ENCODE peak calls at places on chromosomes 11 and 22, in ten cellular contexts. Y is BJ, V is BE2C, X is HFFc6, Q is fibroblast of mammary gland, K is neural crest cell, M is heart left ventricle, L is MCF 10A, H is uterus, N is tibial nerve. S is an unnamed sample.

GRCh38 chr11:131894615-131895544 is 524.5 kb downstream of the NTM start:
- DNase-seq in Y (no peak), V (no peak), X (no peak), Q (no peak), K (no peak), M (no peak), L (no peak), H (no peak), N (no peak), S (no peak)

GRCh38 chr22:44537016-44537936 is 39.2 kb upstream of the RTL6 start:
- DNase-seq in Y (no peak), V (no peak), X (no peak), Q (no peak), K (no peak), M (no peak), L (no peak), H (no peak), N (no peak), S (peak)

GRCh38 chr11:12161137-12161536 is 50.7 kb downstream of the MICAL2 start:
- DNase-seq in Y (no peak), V (no peak), X (no peak), Q (no peak), K (no peak), M (peak), L (no peak), H (no peak), N (no peak), S (no peak)

GRCh38 chr22:17412232-17412631 is 43.0 kb downstream of the CECR2 start:
- DNase-seq in Y (no peak), V (no peak), X (no peak), Q (no peak), K (no peak), M (peak), L (no peak), H (no peak), N (no peak), S (no peak)

GRCh38 chr22:18059991-18060390 is 17.8 kb upstream of the PEX26 start:
- DNase-seq in Y (no peak), V (no peak), X (no peak), Q (no peak), K (no peak), M (no peak), L (no peak), H (no peak), N (no peak), S (no peak)

GRCh38 chr22:37063436-37064420 is 12.2 kb downstream of the KCTD17 start:
- DNase-seq in Y (no peak), V (peak), X (no peak), Q (no peak), K (no peak), M (no peak), L (no peak), H (no peak), N (no peak), S (no peak)

GRCh38 chr11:120342226-120342625 is 6.0 kb downstream of the ARHGEF12 start:
- DNase-seq in Y (no peak), V (no peak), X (no peak), Q (no peak), K (no peak), M (no peak), L (no peak), H (no peak), N (no peak), S (no peak)

GRCh38 chr11:134224710-134225662 is 515 bp downstream of the VPS26B start:
- DNase-seq in Y (no peak), V (peak), X (peak), Q (no peak), K (peak), M (peak), L (peak), H (peak), N (peak), S (no peak)

GRCh38 chr11:128157423-128158298 is 429.7 kb downstream of the ETS1 start:
- DNase-seq in Y (peak), V (peak), X (peak), Q (peak), K (peak), M (no peak), L (peak), H (peak), N (no peak), S (no peak)

GRCh38 chr11:10683429-10683828 is 10.1 kb downstream of the IRAG1 start:
- DNase-seq in Y (no peak), V (no peak), X (no peak), Q (no peak), K (no peak), M (no peak), L (no peak), H (no peak), N (no peak), S (no peak)

GRCh38 chr11:10692716-10693115 is 839 bp downstream of the IRAG1 start:
- DNase-seq in Y (no peak), V (no peak), X (no peak), Q (no peak), K (no peak), M (no peak), L (no peak), H (no peak), N (no peak), S (no peak)

GRCh38 chr11:10693509-10694071 is at the start of gene IRAG1:
- DNase-seq in Y (no peak), V (peak), X (peak), Q (peak), K (no peak), M (peak), L (no peak), H (peak), N (peak), S (no peak)

DNA sequence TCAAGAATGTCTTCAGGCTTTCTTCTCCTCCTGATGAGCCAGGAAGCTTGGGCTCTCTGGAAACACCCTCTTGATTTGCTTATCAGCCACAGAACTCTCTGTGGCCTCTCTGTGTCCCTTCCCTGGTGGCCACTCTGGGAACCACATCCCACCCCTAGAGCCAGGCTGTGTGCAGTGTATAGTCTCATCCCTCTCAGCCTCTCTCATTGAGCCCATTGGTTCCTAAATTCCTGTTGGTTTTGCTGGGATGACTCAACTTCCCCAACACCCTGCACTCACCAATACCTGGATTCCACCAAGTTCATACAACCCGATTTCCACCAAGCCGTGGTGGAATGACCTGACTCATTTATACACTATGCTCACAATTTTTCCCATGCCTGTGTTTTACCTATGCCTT is 5.2 kb downstream of the IRAG1 start:
- DNase-seq in Y (no peak), V (no peak), X (no peak), Q (no peak), K (no peak), M (no peak), L (no peak), H (no peak), N (no peak), S (no peak)
- TF ChIP-seq CTCF in Y (peak), V (peak), X (peak), Q (peak), K (peak), M (no peak), L (peak), H (no peak), N (no peak), S (no peak)

GRCh38 chr11:25737071-25737675 is 594.8 kb upstream of the ANO3 start:
- DNase-seq in Y (no peak), V (no peak), X (no peak), Q (no peak), K (no peak), M (no peak), L (no peak), H (no peak), N (no peak), S (no peak)

GRCh38 chr11:25733777-25734176 is 598.2 kb upstream of the ANO3 start:
- DNase-seq in Y (no peak), V (no peak), X (no peak), Q (no peak), K (no peak), M (no peak), L (peak), H (no peak), N (no peak), S (no peak)

GRCh38 chr11:25734592-25735211 is 597.2 kb upstream of the ANO3 start:
- DNase-seq in Y (no peak), V (no peak), X (no peak), Q (peak), K (no peak), M (no peak), L (peak), H (no peak), N (no peak), S (no peak)
- TF ChIP-seq CTCF in Y (no peak), V (peak), X (peak), Q (peak), K (peak), M (no peak), L (peak), H (no peak), N (no peak), S (peak)

DNA sequence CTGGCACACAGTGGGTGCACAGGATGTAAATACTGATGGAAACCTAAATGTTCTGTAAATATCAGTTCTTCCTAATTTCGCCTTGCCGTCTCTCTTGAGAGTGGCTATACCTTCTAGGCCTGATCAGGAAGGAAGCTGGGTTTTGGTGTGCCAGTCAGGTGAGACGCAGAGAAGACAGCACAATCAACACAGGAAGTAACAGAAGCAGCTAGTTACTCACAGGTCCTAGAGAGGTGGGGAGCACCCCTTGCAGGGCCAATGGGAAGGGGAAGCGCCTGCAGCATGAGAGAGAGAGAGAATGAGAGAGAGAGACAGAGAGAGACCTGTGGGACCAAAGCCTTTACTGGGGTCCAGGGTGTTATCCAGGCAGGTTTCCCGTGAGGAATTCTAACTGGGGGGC is 80.8 kb downstream of the FBLN1 start:
- DNase-seq in Y (no peak), V (no peak), X (no peak), Q (no peak), K (no peak), M (no peak), L (no peak), H (no peak), N (no peak), S (no peak)
- TF ChIP-seq CTCF in Y (no peak), V (no peak), X (no peak), Q (no peak), K (no peak), M (no peak), L (no peak), H (no peak), N (no peak), S (no peak)

GRCh38 chr11:47004595-47005033 is 68.1 kb downstream of the CSTPP1 start:
- DNase-seq in Y (peak), V (peak), X (peak), Q (peak), K (no peak), M (peak), L (peak), H (peak), N (peak), S (peak)
- TF ChIP-seq CTCF in Y (no peak), V (no peak), X (no peak), Q (no peak), K (no peak), M (no peak), L (no peak), H (no peak), N (no peak), S (no peak)

DNA sequence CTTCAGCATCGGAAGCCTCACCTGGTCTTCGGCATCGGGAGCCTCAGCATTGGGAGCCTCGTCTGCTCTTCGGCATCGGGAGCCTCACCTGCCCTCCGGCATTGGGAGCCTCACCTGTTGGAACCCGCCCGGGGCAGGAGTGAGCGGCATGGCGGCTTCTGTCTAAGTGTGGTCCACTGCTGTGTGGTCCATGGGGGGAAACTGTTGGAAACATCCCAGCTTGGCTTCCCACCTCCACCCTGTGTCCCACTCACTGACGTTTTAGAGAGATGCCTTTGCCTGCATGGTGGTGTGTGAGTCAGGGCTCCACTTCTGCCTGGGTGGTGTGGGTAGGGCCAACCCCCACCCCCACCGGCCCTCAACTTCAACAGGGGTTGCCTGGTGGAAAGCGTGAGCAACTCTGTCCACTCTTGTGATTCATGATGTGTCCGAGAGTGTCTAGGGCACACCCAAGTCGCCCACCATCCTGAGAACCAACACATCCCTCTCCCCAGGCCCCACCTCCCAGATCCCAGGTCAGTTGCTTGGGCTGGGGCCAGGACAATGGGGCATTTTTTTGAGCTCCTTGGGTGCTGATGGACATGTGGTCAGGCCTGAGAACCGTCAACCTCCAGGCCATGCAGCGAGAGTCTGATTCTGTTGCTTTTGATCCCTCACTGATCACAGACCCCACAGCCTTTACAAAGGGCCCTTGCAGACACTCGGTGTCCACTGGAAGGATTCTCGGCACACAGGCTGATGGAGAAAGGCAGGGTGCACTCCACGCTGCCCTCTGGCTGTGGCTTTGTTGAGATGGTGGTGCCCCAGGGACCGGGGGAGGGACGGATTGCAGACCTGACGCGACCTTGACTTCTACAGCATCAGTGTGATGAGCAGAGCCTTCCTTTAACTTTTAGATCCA is 406.7 kb downstream of the TBC1D22A start:
- DNase-seq in Y (no peak), V (peak), X (no peak), Q (peak), K (no peak), M (peak), L (no peak), H (peak), N (peak), S (no peak)
- TF ChIP-seq CTCF in Y (peak), V (peak), X (peak), Q (no peak), K (no peak), M (no peak), L (peak), H (no peak), N (no peak), S (peak)

GRCh38 chr11:93361435-93361834 is 30.9 kb downstream of the DEUP1 start:
- DNase-seq in Y (no peak), V (no peak), X (no peak), Q (no peak), K (no peak), M (no peak), L (no peak), H (no peak), N (no peak), S (no peak)
- TF ChIP-seq CTCF in Y (no peak), V (no peak), X (peak), Q (no peak), K (peak), M (no peak), L (no peak), H (no peak), N (no peak), S (no peak)

GRCh38 chr11:8092587-8093424 is 11.8 kb downstream of the TUB start:
- DNase-seq in Y (no peak), V (peak), X (peak), Q (peak), K (peak), M (peak), L (peak), H (peak), N (no peak), S (peak)
- TF ChIP-seq CTCF in Y (peak), V (peak), X (peak), Q (peak), K (peak), M (peak), L (peak), H (peak), N (peak), S (peak)

GRCh38 chr22:43483266-43483665 is 71.5 kb downstream of the MPPED1 start:
- DNase-seq in Y (no peak), V (no peak), X (no peak), Q (no peak), K (no peak), M (no peak), L (no peak), H (no peak), N (no peak), S (no peak)

GRCh38 chr22:43483669-43484068 is 71.9 kb downstream of the MPPED1 start:
- DNase-seq in Y (no peak), V (no peak), X (no peak), Q (no peak), K (no peak), M (no peak), L (no peak), H (no peak), N (no peak), S (no peak)

GRCh38 chr22:43482310-43482625 is 70.5 kb downstream of the MPPED1 start:
- DNase-seq in Y (no peak), V (no peak), X (no peak), Q (no peak), K (no peak), M (no peak), L (no peak), H (no peak), N (no peak), S (no peak)

GRCh38 chr22:43479962-43480361 is 68.1 kb downstream of the MPPED1 start:
- DNase-seq in Y (no peak), V (no peak), X (no peak), Q (no peak), K (no peak), M (no peak), L (no peak), H (no peak), N (no peak), S (no peak)

DNA sequence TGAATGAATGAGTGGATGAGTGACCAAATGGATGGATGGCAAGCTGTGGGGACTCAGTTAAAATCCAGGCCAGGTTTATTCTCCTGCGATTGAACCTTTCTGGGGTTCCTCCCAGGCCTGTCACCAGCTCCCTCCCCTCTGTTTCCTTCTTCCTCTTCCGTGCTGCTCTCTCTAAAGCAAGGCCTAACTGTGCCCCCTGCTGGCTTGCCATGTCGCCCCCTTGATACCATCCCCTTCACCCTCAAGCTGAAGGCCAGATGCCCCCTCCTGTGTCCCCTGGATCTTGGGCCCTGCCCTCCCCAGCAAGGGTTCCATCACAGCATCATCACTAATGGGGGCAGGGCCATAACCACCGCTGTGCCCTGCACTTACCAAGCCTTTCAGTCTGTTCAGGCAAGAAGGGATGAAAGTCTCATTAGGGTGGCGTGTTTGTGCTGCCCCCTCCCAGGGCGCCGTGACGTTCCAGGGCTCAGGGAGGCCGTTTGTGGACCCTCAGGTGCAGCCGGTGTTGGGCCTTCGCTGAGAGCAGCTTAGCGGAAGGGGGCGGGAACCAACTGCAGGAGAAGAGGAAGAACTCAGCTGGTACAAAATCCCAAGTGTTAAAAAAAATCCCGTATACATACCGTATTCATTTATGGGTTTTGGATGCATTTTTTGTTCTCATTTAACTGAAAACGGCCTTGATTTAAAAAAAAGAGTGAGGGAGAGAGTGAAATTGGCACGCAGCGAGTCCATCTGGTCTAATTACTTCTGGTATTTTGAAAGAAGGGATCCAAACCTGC is 69.9 kb downstream of the MPPED1 start:
- DNase-seq in Y (no peak), V (peak), X (no peak), Q (no peak), K (no peak), M (no peak), L (peak), H (no peak), N (no peak), S (no peak)
- TF ChIP-seq CTCF in Y (no peak), V (peak), X (no peak), Q (no peak), K (peak), M (no peak), L (no peak), H (no peak), N (peak), S (no peak)

DNA sequence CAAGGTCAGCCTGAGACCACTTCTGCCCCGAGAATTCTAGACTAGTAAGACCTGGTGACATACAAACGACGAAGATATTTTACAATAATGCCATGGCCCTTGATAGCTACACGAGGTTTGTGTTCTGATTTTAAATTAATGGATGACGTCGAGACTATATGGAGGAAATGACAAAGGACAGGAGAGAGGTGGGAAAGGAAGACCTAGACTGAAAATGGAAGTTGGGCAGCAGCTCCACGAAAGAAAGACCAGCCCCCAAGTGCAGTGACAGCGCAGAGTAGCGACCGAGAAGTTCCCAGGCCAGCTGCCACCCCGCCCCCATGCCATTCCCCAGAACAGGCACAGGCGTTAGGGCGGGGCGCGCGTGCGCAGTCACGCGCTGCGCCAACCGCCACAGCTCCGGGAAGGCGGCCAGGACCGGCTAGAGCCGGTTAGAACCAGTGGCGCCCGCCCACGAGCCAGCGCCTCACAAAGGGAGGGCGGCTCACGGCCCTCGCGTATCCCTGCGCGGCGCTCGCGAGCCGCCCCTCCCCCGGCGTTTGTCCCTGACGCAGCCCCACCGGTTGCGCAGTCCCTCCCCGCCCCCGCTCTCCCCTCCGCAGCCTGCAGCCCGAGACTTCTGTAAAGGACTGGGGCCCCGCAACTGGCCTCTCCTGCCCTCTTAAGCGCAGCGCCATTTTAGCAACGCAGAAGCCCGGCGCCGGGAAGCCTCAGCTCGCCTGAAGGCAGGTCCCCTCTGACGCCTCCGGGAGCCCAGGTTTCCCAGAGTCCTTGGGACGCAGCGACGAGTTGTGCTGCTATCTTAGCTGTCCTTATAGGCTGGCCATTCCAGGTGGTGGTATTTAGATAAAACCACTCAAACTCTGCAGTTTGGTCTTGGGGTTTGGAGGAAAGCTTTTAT is 1.5 kb upstream of the MALAT1 start:
- DNase-seq in Y (peak), V (peak), X (peak), Q (peak), K (peak), M (peak), L (peak), H (peak), N (peak), S (peak)
- TF ChIP-seq CTCF in Y (no peak), V (no peak), X (peak), Q (no peak), K (no peak), M (no peak), L (no peak), H (peak), N (peak), S (peak)

GRCh38 chr11:9092846-9093778 is 1.7 kb upstream of the SCUBE2 start:
- DNase-seq in Y (no peak), V (no peak), X (no peak), Q (peak), K (no peak), M (no peak), L (peak), H (no peak), N (no peak), S (no peak)
- TF ChIP-seq CTCF in Y (no peak), V (peak), X (peak), Q (peak), K (peak), M (no peak), L (peak), H (peak), N (no peak), S (peak)

S was measured in AG09319.